ENCODE peak calls at places on chromosomes 6 and 20, in seven cellular contexts. U, T, Y, K, A, R and D are unnamed samples. For H3K4me1, the result is how much of the 10 kb centered on the place peaks cover.

GRCh38 chr6:134754013-134754690 is 195.7 kb downstream of the ALDH8A1 start:
- DNase-seq in U (no peak), T (no peak), Y (no peak), K (no peak), A (no peak), R (no peak), D (no peak)

GRCh38 chr6:39669117-39669690 is 56.0 kb downstream of the KIF6 start:
- DNase-seq in U (no peak), T (no peak), Y (no peak), K (no peak), A (no peak), R (no peak), D (no peak)

GRCh38 chr6:55776131-55776530 is 99.3 kb downstream of the BMP5 start:
- DNase-seq in U (no peak), T (no peak), Y (no peak), K (no peak), A (no peak), R (no peak), D (no peak)

GRCh38 chr6:11727995-11728961 is 50.3 kb downstream of the ADTRP start:
- DNase-seq in U (no peak), T (no peak), Y (no peak), K (no peak), A (no peak), R (no peak), D (no peak)

GRCh38 chr20:39107741-39108140 is 145.6 kb downstream of the DHX35 start:
- DNase-seq in U (no peak), T (no peak), Y (peak), K (no peak), A (no peak), R (no peak), D (no peak)

GRCh38 chr6:13488015-13488895 is 855 bp upstream of the GFOD1 start:
- DNase-seq in U (peak), T (peak), Y (no peak), K (peak), A (peak), R (peak), D (peak)

GRCh38 chr6:165042912-165043311 is 266.5 kb downstream of the C6orf118 start:
- DNase-seq in U (no peak), T (no peak), Y (no peak), K (no peak), A (no peak), R (no peak), D (no peak)

GRCh38 chr6:136161950-136162349 is 88.2 kb downstream of the MTFR2 start:
- DNase-seq in U (no peak), T (no peak), Y (no peak), K (no peak), A (no peak), R (no peak), D (no peak)

GRCh38 chr6:121544691-121545090 is 109.2 kb downstream of the GJA1 start:
- DNase-seq in U (no peak), T (no peak), Y (no peak), K (no peak), A (no peak), R (no peak), D (no peak)

GRCh38 chr6:108872001-108872974 is 24.1 kb downstream of the ARMC2 start:
- DNase-seq in U (no peak), T (no peak), Y (no peak), K (peak), A (peak), R (no peak), D (no peak)

GRCh38 chr6:29651413-29652197 is 5.3 kb upstream of the MOG start:
- DNase-seq in U (no peak), T (no peak), Y (peak), K (no peak), A (no peak), R (no peak), D (no peak)

GRCh38 chr20:53959849-53960585 is 110.4 kb downstream of the BCAS1 start:
- DNase-seq in U (no peak), T (no peak), Y (peak), K (no peak), A (no peak), R (no peak), D (no peak)

GRCh38 chr6:119467478-119468081 is 118.0 kb upstream of the MAN1A1 start:
- DNase-seq in U (no peak), T (no peak), Y (no peak), K (no peak), A (no peak), R (no peak), D (no peak)

GRCh38 chr20:33993800-33994623 is at the start of gene RALY:
- DNase-seq in U (peak), T (peak), Y (peak), K (peak), A (peak), R (peak), D (peak)
- TF ChIP-seq POLR2A in U (peak), T (peak), Y (peak), K (peak), A (peak), R (no peak), D (peak)

GRCh38 chr6:31629014-31629413 is 8.5 kb downstream of the PRRC2A start:
- DNase-seq in U (no peak), T (no peak), Y (no peak), K (no peak), A (no peak), R (no peak), D (no peak)
- H3K4me1 ChIP-seq in U (under half), T (under half), Y (under half), K (under half), A (under half), R (under half), D (under half)

GRCh38 chr20:56391596-56392281 is at the start of gene AURKA:
- DNase-seq in U (no peak), T (no peak), Y (peak), K (no peak), A (no peak), R (no peak), D (no peak)
- TF ChIP-seq POLR2A in U (no peak), T (no peak), Y (no peak), K (no peak), A (peak), R (no peak), D (no peak)

GRCh38 chr6:30884521-30885480 is 482 bp downstream of the DDR1 start:
- DNase-seq in U (no peak), T (peak), Y (no peak), K (peak), A (peak), R (peak), D (peak)

GRCh38 chr6:30883743-30884520 is at the start of gene DDR1:
- DNase-seq in U (peak), T (peak), Y (peak), K (peak), A (peak), R (peak), D (peak)

GRCh38 chr6:30886897-30887255 is 2.6 kb downstream of the DDR1 start:
- DNase-seq in U (no peak), T (no peak), Y (no peak), K (no peak), A (no peak), R (no peak), D (no peak)

GRCh38 chr6:30885999-30886896 is 1.9 kb downstream of the DDR1 start:
- DNase-seq in U (peak), T (no peak), Y (peak), K (peak), A (peak), R (peak), D (peak)

DNA sequence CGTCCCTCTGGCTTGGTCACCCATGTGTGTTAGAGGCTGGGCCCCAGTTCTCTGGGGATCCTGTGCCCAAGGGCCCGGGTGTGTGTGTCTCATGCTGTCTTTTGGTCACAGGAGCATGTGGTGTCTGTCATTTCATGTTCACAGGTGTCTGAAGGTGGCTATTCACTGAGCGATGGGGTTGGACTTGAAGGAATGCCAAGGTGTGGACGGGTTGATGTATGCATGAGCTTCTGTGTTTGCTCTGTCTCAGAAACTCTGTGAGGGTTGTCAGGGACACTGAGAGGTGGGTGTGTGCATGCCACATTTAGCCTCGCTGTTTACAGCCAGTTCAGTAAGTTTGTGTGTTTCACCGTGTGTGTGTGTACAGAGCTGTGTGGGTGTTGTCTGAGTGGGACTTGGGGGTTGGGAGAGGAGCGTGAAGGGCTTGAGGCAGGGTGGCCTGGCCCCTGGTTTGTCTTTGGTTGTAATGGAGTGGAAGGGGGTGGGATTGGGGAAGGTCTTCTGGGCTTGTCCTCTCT is 1.2 kb downstream of the DDR1 start:
- DNase-seq in U (peak), T (no peak), Y (peak), K (peak), A (peak), R (peak), D (no peak)
- H3K4me1 ChIP-seq in U (under half), T (under half), Y (under half), K (half or more), A (under half), R (half or more), D (under half)

DNA sequence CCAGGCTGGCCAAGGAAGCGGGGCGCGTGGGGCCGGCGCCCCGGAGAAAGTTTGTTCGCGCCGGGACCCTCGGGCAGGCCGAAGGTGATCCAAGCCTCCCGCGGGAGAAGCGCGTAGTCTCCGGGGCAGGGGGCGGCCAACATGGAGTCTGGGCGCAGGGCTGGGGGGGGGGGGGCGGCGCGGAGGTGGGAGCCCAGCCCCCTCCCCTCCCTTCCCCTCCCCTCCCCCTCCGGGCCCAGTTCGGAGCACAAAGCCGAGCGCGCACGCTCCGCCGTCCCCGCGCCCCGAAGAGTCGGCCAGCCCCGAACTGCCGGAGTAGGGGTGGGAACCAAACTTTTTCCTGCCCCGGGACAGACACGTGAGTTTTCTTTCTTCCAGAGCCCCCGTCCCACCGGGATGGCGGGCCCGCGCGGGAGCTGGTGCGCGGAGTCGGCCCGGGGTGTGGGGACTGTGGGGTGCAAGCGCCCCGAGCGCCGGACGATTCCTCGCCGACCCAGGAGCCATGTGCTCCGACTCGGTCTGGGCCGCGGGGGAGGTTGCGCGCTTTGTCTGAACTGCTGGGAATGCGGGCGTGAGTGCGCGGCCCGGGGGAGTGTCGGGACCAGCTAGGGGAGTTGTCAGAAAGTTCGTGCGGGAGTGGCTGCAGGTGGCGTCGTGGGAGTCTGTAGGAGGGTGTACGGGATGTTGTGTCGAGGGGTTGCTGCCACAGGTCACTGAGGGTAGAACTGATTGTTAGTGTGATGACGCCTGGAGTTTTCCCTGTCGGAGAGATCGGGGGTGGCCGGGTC is 1.1 kb downstream of the TGIF2 start:
- DNase-seq in U (peak), T (peak), Y (peak), K (peak), A (peak), R (peak), D (peak)
- TF ChIP-seq POLR2A in U (peak), T (no peak), Y (no peak), K (no peak), A (peak), R (no peak), D (peak)

GRCh38 chr6:32819729-32820128 is 2.9 kb upstream of the HLA-DOB start:
- DNase-seq in U (no peak), T (no peak), Y (peak), K (no peak), A (no peak), R (no peak), D (no peak)
- H3K4me1 ChIP-seq in U (under half), T (under half), Y (under half), K (half or more), A (under half), R (under half), D (under half)

GRCh38 chr20:64049887-64050260 is 435 bp upstream of the SOX18 start:
- DNase-seq in U (no peak), T (no peak), Y (no peak), K (no peak), A (no peak), R (no peak), D (no peak)

GRCh38 chr20:64047968-64048401 is 1.5 kb downstream of the SOX18 start:
- DNase-seq in U (no peak), T (no peak), Y (no peak), K (no peak), A (no peak), R (no peak), D (no peak)

GRCh38 chr20:64050261-64051032 is 1.0 kb upstream of the SOX18 start:
- DNase-seq in U (no peak), T (no peak), Y (no peak), K (no peak), A (no peak), R (no peak), D (no peak)

GRCh38 chr20:64048402-64049044 is 916 bp downstream of the SOX18 start:
- DNase-seq in U (no peak), T (no peak), Y (no peak), K (no peak), A (no peak), R (no peak), D (no peak)

DNA sequence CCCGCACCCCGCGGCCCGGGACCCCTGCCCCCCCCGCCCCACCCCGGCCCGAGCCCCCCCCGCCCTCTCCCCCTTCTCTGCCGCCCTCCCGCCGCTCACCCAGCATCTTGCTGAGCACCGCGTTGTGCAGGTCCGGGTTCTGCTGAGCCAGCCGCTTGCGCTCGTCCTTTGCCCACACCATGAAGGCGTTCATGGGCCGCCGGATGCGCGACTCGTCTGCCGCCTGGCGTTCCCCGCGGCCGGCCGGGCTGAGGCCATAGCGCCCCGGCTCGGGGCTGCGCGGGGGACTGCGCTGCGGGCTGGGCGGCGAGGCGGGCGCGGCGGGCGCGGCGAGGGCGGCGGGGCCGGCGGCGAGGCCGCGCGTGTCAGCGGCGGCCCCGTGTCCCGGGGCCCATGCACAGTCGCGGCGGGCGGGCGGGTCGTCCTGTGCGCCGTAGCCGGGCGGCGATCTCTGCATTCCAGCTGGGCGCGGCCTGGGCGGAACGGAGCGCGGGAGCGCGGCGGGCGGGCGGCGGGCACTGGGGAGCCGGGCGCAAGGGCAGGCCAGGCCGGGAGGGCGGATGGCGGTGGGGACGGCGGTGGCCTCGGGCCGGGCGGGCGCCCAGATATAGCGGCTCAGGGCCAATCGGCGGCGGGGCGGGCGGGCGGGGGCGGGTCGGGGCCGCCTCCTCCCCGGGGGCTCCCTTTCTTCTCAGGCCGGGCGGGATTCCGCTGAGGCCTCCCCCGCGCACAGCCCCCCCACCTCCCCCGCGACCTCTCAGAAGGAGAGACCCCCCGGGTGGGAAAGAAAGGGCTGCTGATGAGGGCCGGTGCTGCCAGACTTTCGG is at the start of gene SOX18:
- DNase-seq in U (no peak), T (peak), Y (peak), K (peak), A (no peak), R (no peak), D (no peak)
- TF ChIP-seq POLR2A in U (no peak), T (no peak), Y (peak), K (no peak), A (no peak), R (no peak), D (no peak)